ENCODE peak calls at places on chromosome 10, in eight cellular contexts. F, W, T, R, M, O, L and G are unnamed samples.

GRCh38 chr10:28359334-28359733 is 56.5 kb upstream of the MPP7 start:
- DNase-seq in W (no peak), F (no peak), O (no peak), M (no peak), T (no peak), L (no peak), R (no peak), G (no peak)

GRCh38 chr10:132963430-132963960 is 21.1 kb upstream of the CFAP46 start:
- DNase-seq in O (no peak), R (no peak), L (no peak), W (no peak), M (no peak), T (no peak), F (no peak), G (no peak)

GRCh38 chr10:44385726-44386438 is 985 bp upstream of the CXCL12 start:
- DNase-seq in R (no peak), M (no peak), W (no peak), F (no peak), L (no peak), O (no peak), T (no peak), G (no peak)

GRCh38 chr10:84140036-84140379 is 699 bp downstream of the GHITM start:
- DNase-seq in R (no peak), O (peak; percentile 9), T (peak; percentile 10), W (peak; percentile 29), M (peak; percentile 27), L (no peak), F (no peak), G (no peak)

GRCh38 chr10:100775346-100775745 is 30.0 kb downstream of the PAX2 start:
- DNase-seq in L (no peak), R (no peak), O (no peak), M (no peak), W (peak; percentile 79), T (no peak), F (no peak), G (no peak)

GRCh38 chr10:46288601-46289206 is 1.9 kb downstream of the ANTXRL start:
- DNase-seq in O (no peak), T (no peak), M (no peak), R (no peak), F (no peak), W (no peak), L (no peak), G (no peak)

GRCh38 chr10:63071145-63071544 is 62.0 kb upstream of the NRBF2 start:
- DNase-seq in F (no peak), L (no peak), O (no peak), R (peak; percentile 8), T (no peak), W (no peak), M (no peak), G (no peak)

GRCh38 chr10:100370561-100370975 is 23.5 kb downstream of the SCD start:
- DNase-seq in T (peak; percentile 71), O (no peak), M (peak; percentile 64), R (no peak), L (peak; percentile 14), F (no peak), W (peak; percentile 82), G (no peak)

GRCh38 chr10:97889461-97890265 is 40.0 kb downstream of the GOLGA7B start:
- DNase-seq in R (no peak), M (no peak), F (no peak), O (no peak), L (no peak), T (peak; percentile 15), W (peak; percentile 97), G (peak; percentile 79)

GRCh38 chr10:78267070-78267469 is 233.4 kb downstream of the RPS24 start:
- DNase-seq in F (no peak), W (no peak), L (no peak), R (no peak), T (no peak), M (no peak), O (peak; percentile 48), G (no peak)

GRCh38 chr10:92590623-92591549 is 2.0 kb upstream of the KIF11 start:
- DNase-seq in M (peak; percentile 48), O (peak; percentile 11), L (no peak), R (no peak), T (peak; percentile 35), F (no peak), W (no peak), G (peak; percentile 68)

GRCh38 chr10:132690821-132691610 is 94.9 kb downstream of the NKX6-2 start:
- DNase-seq in M (no peak), O (no peak), L (no peak), R (no peak), W (no peak), F (no peak), T (no peak), G (no peak)

GRCh38 chr10:7409045-7409731 is 1.6 kb downstream of the SFMBT2 start:
- DNase-seq in L (peak; percentile 57), F (peak; percentile 64), R (no peak), O (peak; percentile 25), W (no peak), M (no peak), T (no peak), G (peak; percentile 25)

GRCh38 chr10:124264271-124264670 is 154.5 kb downstream of the OAT start:
- DNase-seq in T (no peak), L (no peak), O (no peak), F (no peak), W (no peak), R (no peak), M (no peak), G (no peak)

GRCh38 chr10:130399425-130399950 is 263.3 kb downstream of the GLRX3 start:
- DNase-seq in L (no peak), T (no peak), O (no peak), W (no peak), F (no peak), M (no peak), R (no peak), G (no peak)

GRCh38 chr10:66505003-66505707 is 420.7 kb upstream of the LRRTM3 start:
- DNase-seq in M (no peak), F (no peak), T (no peak), W (no peak), L (no peak), O (no peak), R (no peak), G (no peak)